ENCODE peak calls at places on chromosome 4, in six cellular contexts. V, H, A, U, S and T are unnamed samples.

GRCh38 chr4:89213382-89213701 is 94.3 kb downstream of the GPRIN3 start:
- DNase-seq in V (no peak), U (no peak), S (no peak), A (no peak), H (no peak), T (no peak)

GRCh38 chr4:184748251-184748652 is 14.4 kb upstream of the CENPU start:
- DNase-seq in U (no peak), H (no peak), A (no peak), V (peak), S (no peak), T (peak)

GRCh38 chr4:183411291-183411861 is 33.1 kb upstream of the CDKN2AIP start:
- DNase-seq in V (no peak), S (no peak), U (no peak), A (no peak), H (no peak), T (no peak)

GRCh38 chr4:74335341-74336019 is 27.2 kb downstream of the EPGN start:
- DNase-seq in V (no peak), H (no peak), S (no peak), U (no peak), A (no peak), T (no peak)

GRCh38 chr4:102560743-102561341 is 59.7 kb downstream of the NFKB1 start:
- DNase-seq in V (no peak), S (no peak), H (no peak), U (no peak), A (no peak), T (no peak)

GRCh38 chr4:153084249-153084648 is 120.0 kb upstream of the TRIM2 start:
- DNase-seq in A (no peak), U (no peak), S (no peak), H (no peak), V (no peak), T (no peak)

GRCh38 chr4:21946858-21947257 is 1.7 kb downstream of the KCNIP4 start:
- DNase-seq in A (peak), V (no peak), S (no peak), H (no peak), U (no peak), T (no peak)

GRCh38 chr4:160319221-160319867 is 1216.5 kb downstream of the RAPGEF2 start:
- DNase-seq in V (peak), H (no peak), A (no peak), U (no peak), S (no peak), T (no peak)

GRCh38 chr4:55272576-55272975 is 73.5 kb upstream of the SRD5A3 start:
- DNase-seq in U (no peak), V (no peak), H (no peak), S (no peak), A (peak), T (no peak)

GRCh38 chr4:123952530-123953274 is 556.1 kb downstream of the SPRY1 start:
- DNase-seq in V (no peak), U (no peak), H (no peak), A (peak), S (no peak), T (no peak)

GRCh38 chr4:155973639-155974475 is 20.2 kb upstream of the CTSO start:
- DNase-seq in U (no peak), A (no peak), S (no peak), V (peak), H (no peak), T (no peak)

GRCh38 chr4:153296424-153296823 is 48.1 kb upstream of the MND1 start:
- DNase-seq in H (no peak), S (no peak), V (peak), U (no peak), A (no peak), T (no peak)

GRCh38 chr4:139521764-139522373 is 34.1 kb downstream of the SETD7 start:
- DNase-seq in A (no peak), H (no peak), V (no peak), U (no peak), S (no peak), T (no peak)

GRCh38 chr4:7280906-7281305 is 88.6 kb downstream of the SORCS2 start:
- DNase-seq in S (no peak), A (no peak), V (peak), H (no peak), U (no peak), T (no peak)

GRCh38 chr4:2059034-2059725 is at the start of gene NAT8L:
- DNase-seq in V (no peak), S (no peak), A (peak), U (no peak), H (peak), T (no peak)

GRCh38 chr4:7970031-7970946 is 30.6 kb upstream of the AFAP1 start:
- DNase-seq in V (peak), H (no peak), S (peak), U (peak), A (no peak), T (no peak)

GRCh38 chr4:151530783-151531182 is 121.8 kb downstream of the FHIP1A start:
- DNase-seq in H (no peak), S (no peak), A (no peak), U (no peak), V (no peak), T (no peak)

GRCh38 chr4:130071746-130072145 is 975.8 kb downstream of the C4orf33 start:
- DNase-seq in A (no peak), V (no peak), H (no peak), S (no peak), U (no peak), T (no peak)

GRCh38 chr4:171962110-171962509 is 148.9 kb downstream of the GALNTL6 start:
- DNase-seq in U (no peak), A (no peak), S (no peak), H (no peak), V (no peak), T (no peak)

GRCh38 chr4:2226261-2226660 is 15.7 kb downstream of the HAUS3 start:
- DNase-seq in A (no peak), S (no peak), V (no peak), H (no peak), U (no peak), T (no peak)

GRCh38 chr4:117560329-117560728 is 474.0 kb upstream of the NDST3 start:
- DNase-seq in S (no peak), H (peak), A (peak), V (peak), U (no peak), T (peak)

GRCh38 chr4:186940476-186940875 is 216.8 kb upstream of the FAT1 start:
- DNase-seq in H (no peak), U (no peak), V (no peak), S (no peak), A (no peak), T (no peak)